ENCODE peak calls at places on chromosomes 3 and 15, in seven cellular contexts. K is NB4, B is H54, V is uterus, R is adrenal gland, Z is HCT116, J is IMR-90. Q is an unnamed sample.

GRCh38 chr15:76433798-76434400 is 97.3 kb downstream of the ISL2 start:
- DNase-seq in K (no peak), B (no peak), V (no peak), R (no peak), Z (no peak), J (peak; percentile 9), Q (no peak)

GRCh38 chr15:65101418-65101890 is 13.5 kb downstream of the UBAP1L start:
- DNase-seq in K (peak; percentile 68), B (peak; percentile 35), V (peak; percentile 75), R (peak; percentile 69), Z (peak; percentile 22), J (peak; percentile 63), Q (peak; percentile 57)

GRCh38 chr3:114154321-114154821 is 24.5 kb downstream of the DRD3 start:
- DNase-seq in K (no peak), B (no peak), V (no peak), R (no peak), Z (no peak), J (no peak), Q (no peak)

GRCh38 chr3:150094150-150094932 is 123.6 kb upstream of the PFN2 start:
- DNase-seq in K (no peak), B (no peak), V (no peak), R (no peak), Z (peak; percentile 18), J (peak; percentile 71), Q (no peak)

GRCh38 chr3:43004282-43004681 is 25.2 kb downstream of the GASK1A start:
- DNase-seq in K (no peak), B (no peak), V (no peak), R (no peak), Z (no peak), J (peak; percentile 54), Q (no peak)

GRCh38 chr15:68676926-68677325 is 98.1 kb downstream of the CORO2B start:
- DNase-seq in K (no peak), B (no peak), V (no peak), R (no peak), Z (no peak), J (no peak), Q (no peak)

GRCh38 chr3:171269557-171269956 is 190.6 kb downstream of the TNIK start:
- DNase-seq in K (peak; percentile 26), B (no peak), V (no peak), R (no peak), Z (no peak), J (no peak), Q (no peak)

GRCh38 chr3:111152506-111152905 is 80.9 kb downstream of the NECTIN3 start:
- DNase-seq in K (no peak), B (no peak), V (no peak), R (no peak), Z (no peak), J (peak; percentile 77), Q (no peak)

GRCh38 chr3:125055913-125056705 is at the start of gene HEG1:
- DNase-seq in K (peak; percentile 66), B (peak; percentile 85), V (peak; percentile 91), R (peak; percentile 90), Z (no peak), J (peak; percentile 77), Q (peak; percentile 63)

GRCh38 chr3:160709477-160710182 is 32.7 kb downstream of the ARL14 start:
- DNase-seq in K (no peak), B (no peak), V (no peak), R (no peak), Z (no peak), J (no peak), Q (no peak)

GRCh38 chr3:171056528-171056927 is 30.0 kb upstream of the SLC2A2 start:
- DNase-seq in K (no peak), B (no peak), V (no peak), R (no peak), Z (no peak), J (peak; percentile 81), Q (no peak)

GRCh38 chr15:25862469-25863066 is 559 bp downstream of the ATP10A start:
- DNase-seq in K (no peak), B (no peak), V (no peak), R (no peak), Z (no peak), J (no peak), Q (no peak)

GRCh38 chr15:91694131-91694828 is 159.2 kb upstream of the SLCO3A1 start:
- DNase-seq in K (no peak), B (no peak), V (peak; percentile 64), R (no peak), Z (no peak), J (peak; percentile 23), Q (no peak)

GRCh38 chr15:73560501-73561117 is 72.6 kb downstream of the NPTN start:
- DNase-seq in K (peak; percentile 72), B (no peak), V (no peak), R (no peak), Z (peak; percentile 46), J (peak; percentile 84), Q (peak; percentile 78)

GRCh38 chr3:126859415-126860246 is 123.3 kb upstream of the PLXNA1 start:
- DNase-seq in K (no peak), B (no peak), V (no peak), R (no peak), Z (no peak), J (no peak), Q (no peak)

GRCh38 chr3:1087066-1087555 is 5.7 kb upstream of the CNTN6 start:
- DNase-seq in K (no peak), B (peak; percentile 19), V (peak; percentile 15), R (peak; percentile 26), Z (no peak), J (peak; percentile 52), Q (no peak)

GRCh38 chr3:184386047-184386806 is 6.4 kb downstream of the CHRD start:
- DNase-seq in K (no peak), B (no peak), V (no peak), R (no peak), Z (no peak), J (no peak), Q (no peak)

GRCh38 chr15:70486451-70487379 is 276.6 kb downstream of the UACA start:
- DNase-seq in K (peak; percentile 97), B (peak; percentile 68), V (no peak), R (no peak), Z (no peak), J (peak; percentile 89), Q (no peak)

GRCh38 chr3:23071758-23072157 is 131.4 kb upstream of the UBE2E2 start:
- DNase-seq in K (peak; percentile 20), B (no peak), V (no peak), R (peak; percentile 22), Z (no peak), J (no peak), Q (no peak)

GRCh38 chr15:92503889-92504288 is 110.2 kb downstream of the ST8SIA2 start:
- DNase-seq in K (no peak), B (no peak), V (no peak), R (no peak), Z (no peak), J (no peak), Q (no peak)

GRCh38 chr3:119322523-119323400 is 28.6 kb downstream of the ARHGAP31 start:
- DNase-seq in K (peak; percentile 97), B (peak; percentile 69), V (peak; percentile 76), R (peak; percentile 81), Z (peak; percentile 48), J (peak; percentile 79), Q (peak; percentile 84)
- TF ChIP-seq POLR2A in K (peak; percentile 60), B (peak; percentile 76), V (peak; percentile 52), R (peak; percentile 68), Z (peak; percentile 83), J (peak; percentile 83), Q (peak; percentile 53)

DNA sequence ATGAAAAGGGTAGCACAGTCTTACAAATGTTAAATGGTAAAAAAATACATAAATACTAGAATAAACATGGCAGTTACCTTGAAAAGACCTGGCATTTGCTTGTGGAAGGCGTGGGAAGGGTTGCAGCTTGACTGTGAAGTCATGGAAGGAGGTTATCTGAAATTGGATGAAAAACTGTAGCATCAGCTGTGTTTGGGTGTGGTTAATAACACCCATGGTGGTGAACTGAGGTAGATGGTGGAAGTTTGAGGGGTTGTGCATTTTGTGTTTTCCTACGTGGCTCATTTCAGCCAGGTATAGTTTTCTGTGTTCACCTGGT is 46.5 kb downstream of the PSMD6 start:
- DNase-seq in K (no peak), B (no peak), V (no peak), R (no peak), Z (no peak), J (no peak), Q (peak; percentile 60)
- TF ChIP-seq POLR2A in K (no peak), B (no peak), V (no peak), R (no peak), Z (no peak), J (no peak), Q (no peak)

GRCh38 chr3:128076783-128077624 is 24.8 kb downstream of the SEC61A1 start:
- DNase-seq in K (peak; percentile 86), B (no peak), V (no peak), R (peak; percentile 50), Z (no peak), J (no peak), Q (peak; percentile 97)
- TF ChIP-seq POLR2A in K (no peak), B (no peak), V (no peak), R (no peak), Z (no peak), J (no peak), Q (peak; percentile 85)

DNA sequence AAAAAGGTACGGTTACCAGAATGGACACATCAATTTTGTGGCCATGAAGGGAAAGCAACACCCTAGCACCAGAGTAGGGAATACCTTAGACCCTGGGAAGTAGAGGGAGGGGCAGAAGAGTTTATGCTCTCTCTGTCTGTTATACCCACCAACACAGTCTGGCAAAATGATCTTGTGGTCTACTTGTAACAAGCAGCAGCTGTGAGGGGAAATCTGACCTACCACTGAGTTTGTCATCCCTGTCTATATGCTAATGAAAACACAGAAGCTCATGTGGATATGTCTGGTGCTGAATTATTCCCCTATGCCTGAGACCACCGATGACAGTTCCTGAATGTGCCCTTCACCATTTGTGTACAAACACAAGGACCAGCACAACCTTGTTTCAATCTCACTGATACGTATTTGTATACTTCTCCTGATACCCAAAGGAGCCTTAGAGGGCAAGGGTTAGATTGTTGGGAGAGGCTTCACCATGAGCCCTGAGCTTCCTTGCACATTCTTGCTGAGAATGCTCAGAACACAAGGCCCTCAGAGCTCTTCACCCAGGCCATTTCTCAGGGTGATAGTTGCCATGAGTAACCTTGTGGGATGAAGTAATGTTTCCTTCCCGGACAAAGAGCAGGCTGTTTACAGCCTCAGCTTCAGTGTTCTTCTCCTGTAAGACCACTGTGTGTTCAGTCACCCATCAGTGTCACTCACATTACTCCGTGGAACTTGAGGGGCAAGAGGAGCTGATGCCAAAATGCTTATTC is 24.7 kb upstream of the ZNF639 start:
- DNase-seq in K (no peak), B (no peak), V (no peak), R (no peak), Z (no peak), J (peak; percentile 13), Q (no peak)
- TF ChIP-seq POLR2A in K (no peak), B (no peak), V (no peak), R (no peak), Z (no peak), J (no peak), Q (no peak)

Q was measured in erythroblast.